ENCODE peak calls at places on chromosomes 13 and 19, in six cellular contexts. W is left lung, C is foreskin fibroblast, K is fibroblast of lung, D is cardiac fibroblast, A is pancreas. F is an unnamed sample.

GRCh38 chr13:40617801-40618356 is 48.6 kb downstream of the FOXO1 start:
- DNase-seq in W (no peak), C (no peak), K (no peak), D (no peak), A (no peak), F (no peak)

GRCh38 chr19:48491793-48492123 is 19.9 kb downstream of the LMTK3 start:
- DNase-seq in W (no peak), C (no peak), K (no peak), D (no peak), A (no peak), F (no peak)

GRCh38 chr13:45441633-45442032 is 23.1 kb upstream of the COG3 start:
- DNase-seq in W (no peak), C (peak), K (peak), D (peak), A (no peak), F (peak)

GRCh38 chr19:16325671-16326400 is 1.2 kb downstream of the KLF2 start:
- DNase-seq in W (peak), C (no peak), K (no peak), D (peak), A (peak), F (no peak)

GRCh38 chr19:41801682-41802317 is 5.4 kb downstream of the CEACAM3 start:
- DNase-seq in W (no peak), C (no peak), K (no peak), D (no peak), A (no peak), F (no peak)

GRCh38 chr19:41990615-41991014 is 3.4 kb downstream of the ATP1A3 start:
- DNase-seq in W (no peak), C (no peak), K (no peak), D (no peak), A (no peak), F (no peak)

GRCh38 chr13:85798999-85799646 is at the start of gene SLITRK6:
- DNase-seq in W (no peak), C (peak), K (peak), D (peak), A (no peak), F (peak)

GRCh38 chr13:65479692-65480091 is 1750.4 kb downstream of the PCDH9 start:
- DNase-seq in W (no peak), C (no peak), K (no peak), D (no peak), A (no peak), F (no peak)

GRCh38 chr13:96806750-96807149 is 187.5 kb downstream of the OXGR1 start:
- DNase-seq in W (no peak), C (no peak), K (no peak), D (no peak), A (no peak), F (no peak)

GRCh38 chr19:48741222-48741999 is 1.0 kb upstream of the RASIP1 start:
- DNase-seq in W (no peak), C (no peak), K (no peak), D (no peak), A (peak), F (no peak)

GRCh38 chr13:97496511-97496910 is 62.5 kb downstream of the RAP2A start:
- DNase-seq in W (no peak), C (no peak), K (peak), D (no peak), A (no peak), F (no peak)

GRCh38 chr13:104491951-104492350 is 1425.7 kb upstream of the SLC10A2 start:
- DNase-seq in W (no peak), C (no peak), K (no peak), D (no peak), A (no peak), F (no peak)

GRCh38 chr19:2594319-2594718 is 108.2 kb downstream of the GNG7 start:
- DNase-seq in W (peak), C (no peak), K (no peak), D (no peak), A (no peak), F (no peak)

GRCh38 chr19:14347999-14348889 is 33.0 kb upstream of the ADGRE5 start:
- DNase-seq in W (peak), C (peak), K (peak), D (peak), A (peak), F (no peak)

GRCh38 chr13:110422913-110423688 is 116.0 kb downstream of the COL4A2 start:
- DNase-seq in W (no peak), C (no peak), K (no peak), D (peak), A (no peak), F (no peak)

GRCh38 chr19:2049741-2050348 is 1.2 kb downstream of the MKNK2 start:
- DNase-seq in W (peak), C (peak), K (peak), D (peak), A (peak), F (no peak)

GRCh38 chr19:33301011-33301899 is 1.1 kb downstream of the CEBPA start:
- DNase-seq in W (no peak), C (no peak), K (no peak), D (peak), A (peak), F (no peak)

GRCh38 chr19:55563261-55563690 is 17.4 kb downstream of the ZNF579 start:
- DNase-seq in W (no peak), C (no peak), K (no peak), D (no peak), A (peak), F (no peak)

GRCh38 chr13:51644649-51645048 is 60.4 kb downstream of the WDFY2 start:
- DNase-seq in W (no peak), C (no peak), K (peak), D (peak), A (no peak), F (no peak)

GRCh38 chr13:112069063-112069726 is 2.2 kb downstream of the SOX1 start:
- DNase-seq in W (no peak), C (no peak), K (no peak), D (no peak), A (no peak), F (no peak)

GRCh38 chr19:1173160-1173844 is 766 bp downstream of the SBNO2 start:
- DNase-seq in W (no peak), C (no peak), K (no peak), D (no peak), A (no peak), F (no peak)

GRCh38 chr19:36182612-36183454 is 30.6 kb upstream of the COX7A1 start:
- DNase-seq in W (no peak), C (no peak), K (no peak), D (peak), A (no peak), F (no peak)

GRCh38 chr13:30841161-30841560 is 64.9 kb upstream of the MEDAG start:
- DNase-seq in W (no peak), C (peak), K (peak), D (no peak), A (no peak), F (peak)

GRCh38 chr13:98286814-98287213 is 109.7 kb upstream of the RNF113B start:
- DNase-seq in W (no peak), C (no peak), K (no peak), D (no peak), A (no peak), F (no peak)

GRCh38 chr13:80712026-80712425 is 371.1 kb upstream of the SPRY2 start:
- DNase-seq in W (no peak), C (peak), K (peak), D (peak), A (no peak), F (no peak)

GRCh38 chr19:38538386-38538785 is 79.4 kb downstream of the MAP4K1 start:
- DNase-seq in W (no peak), C (no peak), K (no peak), D (no peak), A (no peak), F (no peak)

GRCh38 chr13:29922896-29923295 is 72.5 kb upstream of the UBL3 start:
- DNase-seq in W (no peak), C (peak), K (peak), D (peak), A (no peak), F (no peak)

GRCh38 chr19:48533770-48534169 is 18.2 kb upstream of the SULT2B1 start:
- DNase-seq in W (no peak), C (no peak), K (no peak), D (no peak), A (no peak), F (no peak)

GRCh38 chr13:80083097-80083429 is 257.9 kb downstream of the SPRY2 start:
- DNase-seq in W (no peak), C (no peak), K (no peak), D (no peak), A (no peak), F (no peak)

GRCh38 chr13:63435668-63436275 is 2020.1 kb upstream of the PCDH20 start:
- DNase-seq in W (peak), C (peak), K (peak), D (peak), A (no peak), F (peak)

GRCh38 chr13:27211771-27212364 is 39.5 kb upstream of the RPL21 start:
- DNase-seq in W (no peak), C (peak), K (peak), D (peak), A (no peak), F (peak)

GRCh38 chr19:56080669-56081401 is 40.3 kb downstream of the ZNF787 start:
- DNase-seq in W (peak), C (peak), K (peak), D (peak), A (peak), F (no peak)

GRCh38 chr19:46416077-46416709 is 2.8 kb upstream of the CCDC8 start:
- DNase-seq in W (peak), C (peak), K (peak), D (peak), A (peak), F (peak)

GRCh38 chr19:18450934-18451836 is 13.3 kb upstream of the ISYNA1 start:
- DNase-seq in W (peak), C (peak), K (peak), D (peak), A (peak), F (no peak)

GRCh38 chr13:52926971-52927370 is 78.5 kb upstream of the PCDH8 start:
- DNase-seq in W (no peak), C (no peak), K (no peak), D (no peak), A (no peak), F (no peak)

GRCh38 chr19:294341-294818 is 3.2 kb upstream of the PLPP2 start:
- DNase-seq in W (no peak), C (peak), K (no peak), D (peak), A (no peak), F (no peak)

GRCh38 chr19:32691291-32691951 is at the start of gene NUDT19:
- DNase-seq in W (peak), C (peak), K (peak), D (peak), A (peak), F (no peak)

GRCh38 chr13:107111248-107111647 is 543.3 kb upstream of the ARGLU1 start:
- DNase-seq in W (no peak), C (no peak), K (no peak), D (no peak), A (no peak), F (no peak)

DNA sequence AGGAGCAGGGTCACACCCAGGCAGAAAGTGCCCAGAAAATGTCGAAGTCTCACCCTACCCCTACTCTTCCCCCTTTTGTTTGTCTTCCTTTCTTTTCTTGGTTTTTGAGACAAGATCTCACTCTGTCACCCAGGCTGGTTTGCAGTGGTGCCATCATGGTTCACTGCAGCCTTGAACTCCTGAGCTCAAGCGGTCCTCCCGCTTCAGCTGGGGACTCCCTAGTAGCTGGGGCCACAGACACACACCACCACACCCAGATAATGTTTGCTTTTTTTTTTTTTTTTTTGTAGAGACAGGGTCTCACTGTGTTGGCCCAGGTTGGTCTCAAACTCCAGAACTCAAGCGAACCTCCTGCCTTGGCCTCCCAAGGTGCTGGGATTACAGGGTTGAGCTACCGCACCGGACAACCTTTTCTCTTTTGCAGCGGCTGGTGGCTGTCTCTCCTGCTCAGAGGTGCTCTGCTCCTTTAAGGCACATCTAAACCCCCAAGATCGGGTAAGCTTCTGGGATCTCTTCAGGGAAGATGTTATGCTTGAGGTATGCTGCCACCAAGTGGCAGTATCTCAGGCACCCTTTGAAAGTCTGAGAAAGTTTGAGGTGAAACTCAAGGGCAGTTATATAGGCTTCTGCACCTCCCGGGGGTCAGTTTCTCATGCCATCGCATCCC is 22.4 kb upstream of the EBI3 start:
- DNase-seq in W (no peak), C (peak), K (peak), D (peak), A (no peak), F (no peak)
- TF ChIP-seq CTCF in W (no peak), C (peak), K (peak), D (peak), A (no peak), F (no peak)

DNA sequence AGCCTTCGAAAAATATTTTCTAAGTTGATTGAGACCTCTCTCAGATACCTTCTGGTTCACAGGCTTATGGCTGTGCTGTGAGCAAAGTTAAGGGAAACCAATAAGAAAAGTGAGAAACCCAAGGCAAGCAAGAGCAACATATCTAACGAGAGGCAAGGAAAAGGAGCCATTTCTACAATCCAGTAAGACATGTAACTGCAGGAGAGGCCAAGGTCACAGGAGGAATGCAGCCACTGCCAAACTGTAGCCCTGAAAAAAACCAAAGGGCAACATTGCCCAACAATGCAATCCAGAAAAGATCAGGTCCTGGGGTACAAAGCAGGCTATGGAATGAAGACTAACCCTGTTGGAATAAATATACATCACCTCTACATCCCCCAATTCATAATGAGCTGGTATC is 21.3 kb downstream of the SCGB2B2 start:
- DNase-seq in W (no peak), C (no peak), K (no peak), D (no peak), A (no peak), F (no peak)
- H3K4me3 ChIP-seq in W (no peak), C (no peak), K (no peak), D (no peak), A (no peak), F (no peak)

GRCh38 chr19:12777217-12778019 is 2.1 kb upstream of the HOOK2 start:
- DNase-seq in W (peak), C (peak), K (peak), D (peak), A (peak), F (no peak)

GRCh38 chr19:12772323-12772722 is 3.0 kb downstream of the HOOK2 start:
- DNase-seq in W (no peak), C (no peak), K (no peak), D (no peak), A (no peak), F (no peak)

GRCh38 chr19:12774588-12775555 is at the start of gene HOOK2:
- DNase-seq in W (peak), C (no peak), K (no peak), D (no peak), A (peak), F (no peak)

GRCh38 chr19:12770922-12771321 is 4.4 kb downstream of the HOOK2 start:
- DNase-seq in W (no peak), C (no peak), K (no peak), D (no peak), A (no peak), F (no peak)

DNA sequence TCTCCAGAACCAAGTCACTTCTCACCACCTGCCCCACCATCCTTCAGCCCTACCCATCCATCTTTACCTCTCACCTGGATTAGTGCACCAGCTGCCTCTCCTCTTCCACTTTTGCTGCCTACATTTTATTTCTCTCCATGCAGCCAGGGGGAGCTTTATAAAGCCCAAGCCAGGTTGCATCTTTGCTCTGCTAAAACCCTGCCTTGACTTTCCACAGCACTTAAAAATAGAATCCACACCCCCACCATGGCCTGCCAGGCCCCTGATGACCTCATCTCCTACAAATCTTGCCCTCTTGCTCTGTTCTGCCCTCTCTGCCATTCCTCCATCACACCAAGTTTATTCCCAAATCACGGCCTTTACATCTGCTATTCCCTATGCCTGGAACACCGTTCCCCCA is 1.8 kb downstream of the HOOK2 start:
- DNase-seq in W (no peak), C (no peak), K (no peak), D (peak), A (no peak), F (no peak)
- TF ChIP-seq CTCF in W (no peak), C (peak), K (peak), D (peak), A (no peak), F (peak)

DNA sequence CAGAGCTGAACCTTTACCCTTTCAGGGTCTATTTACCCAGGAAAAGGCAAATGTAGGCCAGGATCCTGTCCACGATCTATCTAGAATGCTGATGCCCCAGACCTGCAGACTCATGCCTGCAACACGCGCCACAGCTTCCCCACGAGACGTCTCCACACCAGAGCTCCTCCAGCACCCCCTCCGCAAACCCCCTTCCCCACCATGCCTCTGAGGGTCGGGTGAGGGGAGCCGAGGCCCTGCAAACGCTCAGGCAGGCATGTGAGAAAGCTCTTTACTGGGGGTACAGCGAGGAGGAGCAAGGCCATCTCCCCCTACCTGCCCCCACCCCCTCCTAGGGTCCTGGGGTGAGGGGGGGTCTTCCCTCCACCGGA is 8.9 kb downstream of the DYRK1B start:
- DNase-seq in W (no peak), C (no peak), K (no peak), D (no peak), A (peak), F (no peak)
- H3K4me3 ChIP-seq in W (peak), C (no peak), K (no peak), D (no peak), A (no peak), F (no peak)

GRCh38 chr19:8209111-8209964 is at the start of gene CERS4:
- DNase-seq in W (peak), C (no peak), K (peak), D (peak), A (peak), F (no peak)

GRCh38 chr19:8209965-8210659 is 942 bp downstream of the CERS4 start:
- DNase-seq in W (no peak), C (no peak), K (no peak), D (no peak), A (peak), F (no peak)

GRCh38 chr19:8208710-8209110 is 460 bp upstream of the CERS4 start:
- DNase-seq in W (peak), C (no peak), K (no peak), D (no peak), A (peak), F (no peak)

GRCh38 chr19:8212212-8212611 is 3.0 kb downstream of the CERS4 start:
- DNase-seq in W (no peak), C (no peak), K (no peak), D (no peak), A (no peak), F (no peak)

DNA sequence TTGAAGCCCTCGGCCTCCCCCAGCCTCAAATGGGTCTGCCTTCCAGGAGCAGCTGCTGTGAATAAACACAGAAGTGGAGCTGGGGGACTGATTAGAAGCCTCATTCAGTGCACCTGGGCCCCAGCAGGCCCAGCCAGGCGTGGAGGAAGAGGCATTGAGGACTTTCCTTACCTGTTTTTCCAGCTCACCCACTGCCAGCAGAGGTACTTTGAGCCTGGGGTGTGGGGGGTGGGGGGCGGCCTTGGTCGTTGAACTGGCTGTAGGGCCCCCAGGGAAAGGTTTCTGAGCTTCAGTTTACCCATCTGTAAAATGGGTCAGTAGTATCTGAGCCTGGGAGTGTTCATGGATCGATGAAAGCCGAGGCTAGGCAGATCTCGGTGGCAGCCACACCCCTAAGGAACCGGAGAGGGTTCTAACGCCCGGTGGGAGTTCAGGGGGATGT is 1.5 kb downstream of the CERS4 start:
- DNase-seq in W (no peak), C (no peak), K (no peak), D (no peak), A (no peak), F (no peak)
- TF ChIP-seq CTCF in W (no peak), C (no peak), K (no peak), D (no peak), A (no peak), F (no peak)

F was measured in kidney epithelial cell.